ENCODE peak calls at places on chromosome 12, in four cellular contexts. One of them, this sample, is unnamed.

GRCh38 chr12:120224304-120225199 is 23.6 kb upstream of the RPLP0 start:
- DNase-seq in GM12878: no peak
- DNase-seq in GM12891: peak
- DNase-seq in K562: no peak
- DNase-seq in this sample: no peak

GRCh38 chr12:91978143-91978542 is 167.5 kb downstream of the BTG1 start:
- DNase-seq in GM12878: no peak
- DNase-seq in GM12891: no peak
- DNase-seq in K562: no peak
- DNase-seq in this sample: no peak

GRCh38 chr12:112782921-112783320 is 8.6 kb upstream of the RPH3A start:
- DNase-seq in GM12878: no peak
- DNase-seq in GM12891: no peak
- DNase-seq in K562: no peak
- DNase-seq in this sample: no peak

GRCh38 chr12:43113616-43114015 is 438.4 kb downstream of the ADAMTS20 start:
- DNase-seq in GM12878: no peak
- DNase-seq in GM12891: no peak
- DNase-seq in K562: no peak
- DNase-seq in this sample: no peak

GRCh38 chr12:85923767-85924331 is 49.8 kb downstream of the NTS start:
- DNase-seq in GM12878: no peak
- DNase-seq in GM12891: no peak
- DNase-seq in K562: peak
- DNase-seq in this sample: no peak

GRCh38 chr12:12498210-12498609 is 64.5 kb downstream of the DUSP16 start:
- DNase-seq in GM12878: no peak
- DNase-seq in GM12891: no peak
- DNase-seq in K562: no peak
- DNase-seq in this sample: no peak

GRCh38 chr12:12425616-12426015 is 68.7 kb downstream of the BORCS5 start:
- DNase-seq in GM12878: no peak
- DNase-seq in GM12891: no peak
- DNase-seq in K562: no peak
- DNase-seq in this sample: no peak

GRCh38 chr12:50515587-50515986 is 10.8 kb downstream of the DIP2B start:
- DNase-seq in GM12878: no peak
- DNase-seq in GM12891: no peak
- DNase-seq in K562: no peak
- DNase-seq in this sample: no peak

GRCh38 chr12:2514038-2514340 is 280.8 kb upstream of the FKBP4 start:
- DNase-seq in GM12878: no peak
- DNase-seq in GM12891: no peak
- DNase-seq in K562: no peak
- DNase-seq in this sample: no peak

GRCh38 chr12:47249719-47250506 is 170.2 kb upstream of the AMIGO2 start:
- DNase-seq in GM12878: no peak
- DNase-seq in GM12891: no peak
- DNase-seq in K562: peak
- DNase-seq in this sample: no peak

GRCh38 chr12:50747817-50748216 is 16.1 kb upstream of the ATF1 start:
- DNase-seq in GM12878: no peak
- DNase-seq in GM12891: no peak
- DNase-seq in K562: no peak
- DNase-seq in this sample: no peak

GRCh38 chr12:47547077-47547476 is 158.8 kb downstream of the RPAP3 start:
- DNase-seq in GM12878: no peak
- DNase-seq in GM12891: no peak
- DNase-seq in K562: peak
- DNase-seq in this sample: no peak

GRCh38 chr12:20946732-20947131 is 136.2 kb downstream of the SLCO1B3 start:
- DNase-seq in GM12878: no peak
- DNase-seq in GM12891: no peak
- DNase-seq in K562: peak
- DNase-seq in this sample: peak

GRCh38 chr12:1044697-1045096 is 53.7 kb downstream of the ERC1 start:
- DNase-seq in GM12878: no peak
- DNase-seq in GM12891: no peak
- DNase-seq in K562: no peak
- DNase-seq in this sample: no peak

GRCh38 chr12:114673169-114673833 is 10.7 kb downstream of the TBX3 start:
- DNase-seq in GM12878: no peak
- DNase-seq in GM12891: no peak
- DNase-seq in K562: no peak
- DNase-seq in this sample: no peak

GRCh38 chr12:58633479-58633878 is 286.8 kb downstream of the LRIG3 start:
- DNase-seq in GM12878: no peak
- DNase-seq in GM12891: no peak
- DNase-seq in K562: no peak
- DNase-seq in this sample: no peak

GRCh38 chr12:79454338-79454777 is 236.4 kb downstream of the PAWR start:
- DNase-seq in GM12878: no peak
- DNase-seq in GM12891: no peak
- DNase-seq in K562: no peak
- DNase-seq in this sample: no peak

GRCh38 chr12:21526053-21526452 is at the start of gene SPX:
- DNase-seq in GM12878: no peak
- DNase-seq in GM12891: no peak
- DNase-seq in K562: no peak
- DNase-seq in this sample: no peak

GRCh38 chr12:130872179-130873096 is 572 bp downstream of the RAN start:
- DNase-seq in GM12878: no peak
- DNase-seq in GM12891: peak
- DNase-seq in K562: peak
- DNase-seq in this sample: peak

GRCh38 chr12:27332407-27333310 is at the start of gene BMAL2:
- DNase-seq in GM12878: no peak
- DNase-seq in GM12891: peak
- DNase-seq in K562: peak
- DNase-seq in this sample: peak

GRCh38 chr12:4580165-4580773 is 18.3 kb downstream of the DYRK4 start:
- DNase-seq in GM12878: no peak
- DNase-seq in GM12891: no peak
- DNase-seq in K562: no peak
- DNase-seq in this sample: no peak
- TF ChIP-seq SPI1 in GM12878: no peak
- TF ChIP-seq SPI1 in GM12891: no peak
- TF ChIP-seq SPI1 in K562: no peak
- TF ChIP-seq SPI1 in this sample: no peak

GRCh38 chr12:62933871-62934798 is 815 bp downstream of the PPM1H start:
- DNase-seq in GM12878: no peak
- DNase-seq in GM12891: peak
- DNase-seq in K562: peak
- DNase-seq in this sample: no peak

GRCh38 chr12:62930546-62931425 is 4.2 kb downstream of the PPM1H start:
- DNase-seq in GM12878: no peak
- DNase-seq in GM12891: no peak
- DNase-seq in K562: no peak
- DNase-seq in this sample: no peak

GRCh38 chr12:62934799-62935674 is at the start of gene PPM1H:
- DNase-seq in GM12878: no peak
- DNase-seq in GM12891: peak
- DNase-seq in K562: peak
- DNase-seq in this sample: peak

GRCh38 chr12:62931481-62931880 is 3.5 kb downstream of the PPM1H start:
- DNase-seq in GM12878: no peak
- DNase-seq in GM12891: no peak
- DNase-seq in K562: no peak
- DNase-seq in this sample: no peak

DNA sequence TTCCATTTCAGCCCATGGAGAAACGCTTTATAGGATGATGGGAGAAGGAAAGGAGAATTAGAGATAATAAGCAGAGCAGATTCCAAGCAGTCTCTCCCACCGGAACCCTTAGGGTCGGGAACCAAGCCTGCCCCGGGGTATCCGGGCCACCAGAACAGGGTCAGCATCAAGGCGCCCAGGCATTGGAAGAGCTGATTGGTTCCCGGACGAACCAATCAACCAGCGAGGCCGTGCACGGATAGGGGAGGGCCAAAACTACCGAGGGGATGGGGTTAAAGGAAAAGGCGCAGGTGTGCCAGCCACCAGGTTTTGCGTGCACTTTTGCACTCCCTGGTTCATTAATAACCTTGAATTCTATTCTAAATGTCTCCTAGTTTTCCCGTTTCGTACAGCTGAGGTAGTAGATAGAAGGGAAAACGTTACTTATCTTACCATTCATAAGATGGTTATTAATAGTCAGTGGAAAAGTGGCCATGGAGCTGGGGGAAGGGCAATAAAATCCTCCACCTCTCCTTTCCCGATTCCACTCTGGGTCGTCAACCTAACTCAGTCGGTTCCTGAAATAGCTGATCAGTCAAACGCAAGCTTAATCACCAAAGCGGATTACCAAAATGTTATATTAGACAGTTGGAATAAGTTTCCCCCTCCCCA is 1.6 kb downstream of the PPM1H start:
- DNase-seq in GM12878: no peak
- DNase-seq in GM12891: no peak
- DNase-seq in K562: peak
- DNase-seq in this sample: no peak
- TF ChIP-seq SPI1 in GM12878: no peak
- TF ChIP-seq SPI1 in GM12891: no peak
- TF ChIP-seq SPI1 in K562: no peak
- TF ChIP-seq SPI1 in this sample: no peak

DNA sequence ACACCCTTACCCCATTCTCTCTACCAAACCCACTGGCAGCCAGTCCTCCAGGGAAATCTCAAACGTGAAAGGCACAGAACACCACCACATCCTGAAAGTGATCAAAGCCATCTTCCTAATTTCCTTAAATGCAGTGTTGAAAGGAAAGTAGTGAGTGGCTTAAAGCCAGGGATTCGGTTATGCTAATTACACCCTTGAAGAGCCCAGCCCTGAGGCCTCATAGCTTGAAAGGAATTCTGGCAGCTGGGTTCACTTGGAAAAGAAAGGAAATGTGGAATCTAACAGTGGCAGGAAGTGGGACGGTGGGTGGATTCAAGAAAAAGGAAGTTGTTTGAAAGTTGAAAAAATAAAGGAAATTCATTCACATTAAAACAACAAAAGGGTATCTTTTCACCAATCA is 73.0 kb upstream of the FICD start:
- DNase-seq in GM12878: no peak
- DNase-seq in GM12891: no peak
- DNase-seq in K562: no peak
- DNase-seq in this sample: no peak
- TF ChIP-seq SPI1 in GM12878: no peak
- TF ChIP-seq SPI1 in GM12891: no peak
- TF ChIP-seq SPI1 in K562: no peak
- TF ChIP-seq SPI1 in this sample: no peak

GRCh38 chr12:76020731-76021672 is 10.6 kb downstream of the PHLDA1 start:
- DNase-seq in GM12878: peak
- DNase-seq in GM12891: no peak
- DNase-seq in K562: peak
- DNase-seq in this sample: peak
- TF ChIP-seq SPI1 in GM12878: no peak
- TF ChIP-seq SPI1 in GM12891: peak
- TF ChIP-seq SPI1 in K562: no peak
- TF ChIP-seq SPI1 in this sample: no peak

GRCh38 chr12:124385219-124385969 is 90.5 kb downstream of the RFLNA start:
- DNase-seq in GM12878: no peak
- DNase-seq in GM12891: no peak
- DNase-seq in K562: no peak
- DNase-seq in this sample: no peak
- TF ChIP-seq SPI1 in GM12878: no peak
- TF ChIP-seq SPI1 in GM12891: no peak
- TF ChIP-seq SPI1 in K562: no peak
- TF ChIP-seq SPI1 in this sample: no peak

DNA sequence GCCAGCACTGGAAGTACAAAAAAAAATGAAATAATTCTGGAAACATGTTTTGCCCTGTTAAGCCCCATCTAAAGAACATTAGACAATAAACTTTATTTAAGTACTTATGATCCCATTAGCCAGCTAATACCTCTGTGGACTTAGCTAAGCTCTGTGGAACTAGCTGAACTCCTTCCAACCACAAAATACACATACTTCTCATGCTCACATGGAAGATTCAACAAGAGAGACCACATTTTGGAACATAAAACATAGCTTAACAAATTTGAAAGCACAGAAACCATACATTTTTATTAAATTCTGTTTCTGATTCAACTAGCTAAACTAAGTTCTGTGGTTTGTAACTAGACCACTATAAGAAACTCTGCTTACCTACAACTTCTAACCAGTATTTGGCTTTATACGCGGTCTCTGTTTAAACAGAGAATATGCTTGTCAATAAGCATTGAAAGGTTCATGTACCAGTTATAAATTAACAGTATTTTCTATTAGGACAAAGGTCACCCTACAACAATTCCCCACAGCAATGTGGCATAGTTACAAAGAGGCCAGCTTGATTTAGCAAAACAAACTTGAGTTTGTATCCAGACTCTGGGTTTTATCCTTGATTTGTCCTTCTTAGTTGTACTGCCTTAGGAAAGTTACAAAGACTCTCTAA is 300.1 kb downstream of the C12orf50 start:
- DNase-seq in GM12878: no peak
- DNase-seq in GM12891: no peak
- DNase-seq in K562: no peak
- DNase-seq in this sample: no peak
- TF ChIP-seq SPI1 in GM12878: no peak
- TF ChIP-seq SPI1 in GM12891: no peak
- TF ChIP-seq SPI1 in K562: no peak
- TF ChIP-seq SPI1 in this sample: no peak